ENCODE peak calls at places on chromosomes 1 and 21, in four cellular contexts. One of them, this sample, is unnamed.

GRCh38 chr21:38861006-38861405 is 55.3 kb downstream of the ETS2 start:
- DNase-seq in HTR-8/SVneo: no peak
- DNase-seq in ACHN: no peak
- DNase-seq in GM18507: no peak
- DNase-seq in this sample: no peak

GRCh38 chr1:242019018-242019417 is 20.1 kb upstream of the MAP1LC3C start:
- DNase-seq in HTR-8/SVneo: no peak
- DNase-seq in ACHN: no peak
- DNase-seq in GM18507: no peak
- DNase-seq in this sample: no peak

GRCh38 chr1:245060684-245061374 is 94.0 kb upstream of the KIF26B start:
- DNase-seq in HTR-8/SVneo: no peak
- DNase-seq in ACHN: no peak
- DNase-seq in GM18507: no peak
- DNase-seq in this sample: no peak

GRCh38 chr1:55311057-55311631 is 96.0 kb upstream of the USP24 start:
- DNase-seq in HTR-8/SVneo: peak
- DNase-seq in ACHN: no peak
- DNase-seq in GM18507: no peak
- DNase-seq in this sample: peak

GRCh38 chr1:94314222-94314858 is 77.0 kb upstream of the ARHGAP29 start:
- DNase-seq in HTR-8/SVneo: no peak
- DNase-seq in ACHN: peak
- DNase-seq in GM18507: no peak
- DNase-seq in this sample: no peak

GRCh38 chr1:40825430-40825778 is 36.8 kb downstream of the CITED4 start:
- DNase-seq in HTR-8/SVneo: no peak
- DNase-seq in ACHN: no peak
- DNase-seq in GM18507: no peak
- DNase-seq in this sample: no peak

GRCh38 chr1:175774921-175775320 is 31.5 kb upstream of the TNR start:
- DNase-seq in HTR-8/SVneo: no peak
- DNase-seq in ACHN: no peak
- DNase-seq in GM18507: no peak
- DNase-seq in this sample: no peak

GRCh38 chr1:54377040-54377691 is 29.0 kb downstream of the SSBP3 start:
- DNase-seq in HTR-8/SVneo: no peak
- DNase-seq in ACHN: no peak
- DNase-seq in GM18507: no peak
- DNase-seq in this sample: peak

GRCh38 chr1:78553859-78554258 is 63.1 kb downstream of the PTGFR start:
- DNase-seq in HTR-8/SVneo: no peak
- DNase-seq in ACHN: no peak
- DNase-seq in GM18507: no peak
- DNase-seq in this sample: no peak

GRCh38 chr1:160981584-160982411 is 27.2 kb upstream of the ITLN2 start:
- DNase-seq in HTR-8/SVneo: no peak
- DNase-seq in ACHN: no peak
- DNase-seq in GM18507: no peak
- DNase-seq in this sample: no peak

GRCh38 chr1:94029135-94029993 is 91.6 kb downstream of the ABCA4 start:
- DNase-seq in HTR-8/SVneo: no peak
- DNase-seq in ACHN: no peak
- DNase-seq in GM18507: no peak
- DNase-seq in this sample: no peak

GRCh38 chr1:20279507-20279906 is 11.2 kb upstream of the VWA5B1 start:
- DNase-seq in HTR-8/SVneo: peak
- DNase-seq in ACHN: peak
- DNase-seq in GM18507: no peak
- DNase-seq in this sample: peak

GRCh38 chr1:211830055-211830329 is 571 bp downstream of the LPGAT1 start:
- DNase-seq in HTR-8/SVneo: peak
- DNase-seq in ACHN: peak
- DNase-seq in GM18507: no peak
- DNase-seq in this sample: no peak

GRCh38 chr1:56397811-56398231 is 181.5 kb downstream of the PLPP3 start:
- DNase-seq in HTR-8/SVneo: no peak
- DNase-seq in ACHN: no peak
- DNase-seq in GM18507: no peak
- DNase-seq in this sample: no peak

GRCh38 chr1:245611251-245611650 is 456.5 kb downstream of the KIF26B start:
- DNase-seq in HTR-8/SVneo: no peak
- DNase-seq in ACHN: no peak
- DNase-seq in GM18507: no peak
- DNase-seq in this sample: no peak